ENCODE peak calls at places on chromosomes 12 and 14, in ten cellular contexts. K is ovary; M is NCI-H1092 treated with DMSO at 0.1 percent for 48 hours; J is AG04449; S is neural crest cell; G is posterior vena cava; O is CD4-positive, alpha-beta T cell; U is GM06990; A is stimulated activated CD4-positive, alpha-beta T cell treated with anti-CD3 and anti-CD28 coated beads, Interleukin-1b, Interleukin-23, amount 100 ng/mL, for 24 hours; C is iris pigment epithelial cell. F is an unnamed sample.

GRCh38 chr14:100282766-100283419 is 23.4 kb downstream of the SLC25A29 start:
- DNase-seq in K (no peak), M (no peak), J (no peak), S (no peak), G (peak), O (no peak), U (no peak), A (no peak), C (no peak), F (no peak)

GRCh38 chr14:99734406-99735051 is 50.4 kb downstream of the CYP46A1 start:
- DNase-seq in K (peak), M (no peak), J (no peak), S (no peak), G (peak), O (no peak), U (no peak), A (no peak), C (no peak), F (no peak)

GRCh38 chr12:118064608-118065007 is 3.6 kb upstream of the WSB2 start:
- DNase-seq in K (no peak), M (no peak), J (no peak), S (no peak), G (no peak), O (no peak), U (no peak), A (no peak), C (no peak), F (no peak)

GRCh38 chr14:69324341-69324931 is 64.5 kb downstream of the GALNT16 start:
- DNase-seq in K (no peak), M (no peak), J (no peak), S (no peak), G (no peak), O (no peak), U (no peak), A (no peak), C (no peak), F (no peak)

GRCh38 chr12:115160290-115161108 is 476.5 kb upstream of the TBX3 start:
- DNase-seq in K (no peak), M (peak), J (no peak), S (no peak), G (no peak), O (no peak), U (no peak), A (no peak), C (no peak), F (no peak)

GRCh38 chr12:106049105-106049504 is 89.6 kb downstream of the NUAK1 start:
- DNase-seq in K (no peak), M (no peak), J (no peak), S (no peak), G (no peak), O (no peak), U (no peak), A (no peak), C (no peak), F (no peak)

GRCh38 chr12:18703916-18704315 is 33.9 kb downstream of the PLCZ1 start:
- DNase-seq in K (no peak), M (no peak), J (no peak), S (no peak), G (no peak), O (no peak), U (no peak), A (no peak), C (no peak), F (no peak)

GRCh38 chr12:109098671-109099070 is 1.3 kb downstream of the UNG start:
- DNase-seq in K (no peak), M (no peak), J (no peak), S (no peak), G (no peak), O (no peak), U (no peak), A (no peak), C (no peak), F (no peak)

GRCh38 chr14:104132981-104133380 is 5.4 kb upstream of the KIF26A start:
- DNase-seq in K (peak), M (no peak), J (no peak), S (no peak), G (peak), O (no peak), U (no peak), A (no peak), C (no peak), F (no peak)

GRCh38 chr12:76670776-76671175 is 93.1 kb upstream of the ZDHHC17 start:
- DNase-seq in K (no peak), M (no peak), J (peak), S (no peak), G (no peak), O (no peak), U (no peak), A (no peak), C (peak), F (no peak)

GRCh38 chr14:77376380-77376770 is 519 bp downstream of the TMED8 start:
- DNase-seq in K (peak), M (peak), J (no peak), S (peak), G (no peak), O (no peak), U (no peak), A (peak), C (no peak), F (no peak)

GRCh38 chr12:54661048-54661447 is 12.9 kb upstream of the DCD start:
- DNase-seq in K (no peak), M (peak), J (no peak), S (no peak), G (no peak), O (no peak), U (no peak), A (no peak), C (no peak), F (no peak)

GRCh38 chr14:60760648-60761364 is 26.2 kb downstream of the MNAT1 start:
- DNase-seq in K (no peak), M (peak), J (no peak), S (no peak), G (no peak), O (no peak), U (no peak), A (no peak), C (no peak), F (no peak)

F was measured in NCI-H1048.